ENCODE peak calls at places on chromosomes 11 and 22, in eight cellular contexts. One of them, this sample, is unnamed.

GRCh38 chr11:19817265-19817851 is 104.7 kb downstream of the NAV2 start:
- ATAC-seq in Panc1: no peak
- ATAC-seq in K562: no peak
- ATAC-seq in HCT116: no peak
- ATAC-seq in HepG2: no peak
- ATAC-seq in upper lobe of left lung: no peak
- ATAC-seq in GM23338: peak; percentile 83
- ATAC-seq in GM12878: no peak
- ATAC-seq in this sample: no peak

GRCh38 chr11:27391336-27392015 is 28.5 kb upstream of the CCDC34 start:
- ATAC-seq in Panc1: no peak
- ATAC-seq in K562: peak; percentile 5
- ATAC-seq in HCT116: peak; percentile 68
- ATAC-seq in HepG2: no peak
- ATAC-seq in upper lobe of left lung: no peak
- ATAC-seq in GM23338: no peak
- ATAC-seq in GM12878: no peak
- ATAC-seq in this sample: no peak

GRCh38 chr11:121451178-121451981 is 734 bp upstream of the SORL1 start:
- ATAC-seq in Panc1: peak; percentile 1
- ATAC-seq in K562: no peak
- ATAC-seq in HCT116: no peak
- ATAC-seq in HepG2: peak; percentile 54
- ATAC-seq in upper lobe of left lung: no peak
- ATAC-seq in GM23338: peak; percentile 30
- ATAC-seq in GM12878: peak; percentile 8
- ATAC-seq in this sample: no peak

GRCh38 chr11:33835143-33835878 is 56.6 kb downstream of the LMO2 start:
- ATAC-seq in Panc1: no peak
- ATAC-seq in K562: peak; percentile 78
- ATAC-seq in HCT116: peak; percentile 80
- ATAC-seq in HepG2: no peak
- ATAC-seq in upper lobe of left lung: peak; percentile 62
- ATAC-seq in GM23338: no peak
- ATAC-seq in GM12878: peak; percentile 27
- ATAC-seq in this sample: no peak

GRCh38 chr11:99814738-99815137 is 794.0 kb downstream of the CNTN5 start:
- ATAC-seq in Panc1: no peak
- ATAC-seq in K562: no peak
- ATAC-seq in HCT116: no peak
- ATAC-seq in HepG2: no peak
- ATAC-seq in upper lobe of left lung: no peak
- ATAC-seq in GM23338: no peak
- ATAC-seq in GM12878: no peak
- ATAC-seq in this sample: no peak

GRCh38 chr11:19658344-19658743 is 54.3 kb upstream of the NAV2 start:
- ATAC-seq in Panc1: peak; percentile 33
- ATAC-seq in K562: no peak
- ATAC-seq in HCT116: peak; percentile 24
- ATAC-seq in HepG2: no peak
- ATAC-seq in upper lobe of left lung: no peak
- ATAC-seq in GM23338: peak; percentile 45
- ATAC-seq in GM12878: no peak
- ATAC-seq in this sample: no peak

GRCh38 chr11:47406896-47407745 is 1.3 kb upstream of the SLC39A13 start:
- ATAC-seq in Panc1: no peak
- ATAC-seq in K562: peak; percentile 9
- ATAC-seq in HCT116: no peak
- ATAC-seq in HepG2: no peak
- ATAC-seq in upper lobe of left lung: no peak
- ATAC-seq in GM23338: peak; percentile 40
- ATAC-seq in GM12878: peak; percentile 1
- ATAC-seq in this sample: no peak

GRCh38 chr11:61659413-61660196 is 20.6 kb upstream of the DAGLA start:
- ATAC-seq in Panc1: no peak
- ATAC-seq in K562: peak; percentile 70
- ATAC-seq in HCT116: peak; percentile 74
- ATAC-seq in HepG2: no peak
- ATAC-seq in upper lobe of left lung: no peak
- ATAC-seq in GM23338: peak; percentile 71
- ATAC-seq in GM12878: peak; percentile 31
- ATAC-seq in this sample: no peak

GRCh38 chr11:13376838-13377237 is 86.2 kb downstream of the BTBD10 start:
- ATAC-seq in Panc1: no peak
- ATAC-seq in K562: no peak
- ATAC-seq in HCT116: no peak
- ATAC-seq in HepG2: no peak
- ATAC-seq in upper lobe of left lung: no peak
- ATAC-seq in GM23338: no peak
- ATAC-seq in GM12878: no peak
- ATAC-seq in this sample: no peak

GRCh38 chr11:67006029-67006884 is 16.7 kb upstream of the SYT12 start:
- ATAC-seq in Panc1: peak; percentile 74
- ATAC-seq in K562: peak; percentile 95
- ATAC-seq in HCT116: peak; percentile 95
- ATAC-seq in HepG2: peak; percentile 21
- ATAC-seq in upper lobe of left lung: no peak
- ATAC-seq in GM23338: peak; percentile 62
- ATAC-seq in GM12878: peak; percentile 53
- ATAC-seq in this sample: no peak

GRCh38 chr22:25085930-25086901 is 113.4 kb upstream of the CRYBB3 start:
- ATAC-seq in Panc1: peak; percentile 30
- ATAC-seq in K562: no peak
- ATAC-seq in HCT116: no peak
- ATAC-seq in HepG2: peak; percentile 90
- ATAC-seq in upper lobe of left lung: peak; percentile 34
- ATAC-seq in GM23338: no peak
- ATAC-seq in GM12878: peak; percentile 90
- ATAC-seq in this sample: peak; percentile 58

GRCh38 chr22:44996648-44997047 is 13.2 kb downstream of the PHF21B start:
- ATAC-seq in Panc1: no peak
- ATAC-seq in K562: no peak
- ATAC-seq in HCT116: no peak
- ATAC-seq in HepG2: no peak
- ATAC-seq in upper lobe of left lung: no peak
- ATAC-seq in GM23338: no peak
- ATAC-seq in GM12878: no peak
- ATAC-seq in this sample: no peak

GRCh38 chr22:44455963-44456358 is 42.1 kb downstream of the RTL6 start:
- ATAC-seq in Panc1: no peak
- ATAC-seq in K562: no peak
- ATAC-seq in HCT116: no peak
- ATAC-seq in HepG2: no peak
- ATAC-seq in upper lobe of left lung: no peak
- ATAC-seq in GM23338: no peak
- ATAC-seq in GM12878: peak; percentile 48
- ATAC-seq in this sample: no peak

GRCh38 chr11:18319914-18320313 is 2.0 kb downstream of the HPS5 start:
- ATAC-seq in Panc1: no peak
- ATAC-seq in K562: no peak
- ATAC-seq in HCT116: no peak
- ATAC-seq in HepG2: no peak
- ATAC-seq in upper lobe of left lung: no peak
- ATAC-seq in GM23338: no peak
- ATAC-seq in GM12878: no peak
- ATAC-seq in this sample: no peak

GRCh38 chr11:75492181-75492820 is 33.4 kb downstream of the GDPD5 start:
- ATAC-seq in Panc1: no peak
- ATAC-seq in K562: peak; percentile 74
- ATAC-seq in HCT116: peak; percentile 80
- ATAC-seq in HepG2: no peak
- ATAC-seq in upper lobe of left lung: no peak
- ATAC-seq in GM23338: peak; percentile 29
- ATAC-seq in GM12878: peak; percentile 95
- ATAC-seq in this sample: no peak

GRCh38 chr22:50720301-50720845 is 17.6 kb upstream of the ACR start:
- ATAC-seq in Panc1: no peak
- ATAC-seq in K562: no peak
- ATAC-seq in HCT116: no peak
- ATAC-seq in HepG2: no peak
- ATAC-seq in upper lobe of left lung: no peak
- ATAC-seq in GM23338: peak; percentile 53
- ATAC-seq in GM12878: no peak
- ATAC-seq in this sample: no peak

GRCh38 chr22:35305525-35306070 is 5.9 kb downstream of the TOM1 start:
- ATAC-seq in Panc1: no peak
- ATAC-seq in K562: no peak
- ATAC-seq in HCT116: no peak
- ATAC-seq in HepG2: no peak
- ATAC-seq in upper lobe of left lung: no peak
- ATAC-seq in GM23338: no peak
- ATAC-seq in GM12878: no peak
- ATAC-seq in this sample: no peak

GRCh38 chr11:128579790-128580504 is 7.4 kb downstream of the ETS1 start:
- ATAC-seq in Panc1: no peak
- ATAC-seq in K562: no peak
- ATAC-seq in HCT116: no peak
- ATAC-seq in HepG2: no peak
- ATAC-seq in upper lobe of left lung: no peak
- ATAC-seq in GM23338: no peak
- ATAC-seq in GM12878: peak; percentile 86
- ATAC-seq in this sample: no peak

GRCh38 chr22:22533863-22534262 is 13.8 kb upstream of the ZNF280A start:
- ATAC-seq in Panc1: no peak
- ATAC-seq in K562: no peak
- ATAC-seq in HCT116: no peak
- ATAC-seq in HepG2: no peak
- ATAC-seq in upper lobe of left lung: no peak
- ATAC-seq in GM23338: no peak
- ATAC-seq in GM12878: no peak
- ATAC-seq in this sample: no peak

GRCh38 chr11:132379540-132379939 is 1009.1 kb downstream of the NTM start:
- ATAC-seq in Panc1: no peak
- ATAC-seq in K562: no peak
- ATAC-seq in HCT116: no peak
- ATAC-seq in HepG2: no peak
- ATAC-seq in upper lobe of left lung: no peak
- ATAC-seq in GM23338: no peak
- ATAC-seq in GM12878: no peak
- ATAC-seq in this sample: no peak

GRCh38 chr11:44475114-44475686 is 90.3 kb upstream of the CD82 start:
- ATAC-seq in Panc1: no peak
- ATAC-seq in K562: no peak
- ATAC-seq in HCT116: no peak
- ATAC-seq in HepG2: no peak
- ATAC-seq in upper lobe of left lung: no peak
- ATAC-seq in GM23338: no peak
- ATAC-seq in GM12878: no peak
- ATAC-seq in this sample: no peak

GRCh38 chr11:65879622-65880021 is at the start of gene CTSW:
- ATAC-seq in Panc1: peak; percentile 2
- ATAC-seq in K562: no peak
- ATAC-seq in HCT116: no peak
- ATAC-seq in HepG2: no peak
- ATAC-seq in upper lobe of left lung: peak; percentile 36
- ATAC-seq in GM23338: no peak
- ATAC-seq in GM12878: no peak
- ATAC-seq in this sample: no peak
- H3K4me3 ChIP-seq in Panc1: no peak within 1 kb of the TSS
- H3K4me3 ChIP-seq in K562: no peak within 1 kb of the TSS
- H3K4me3 ChIP-seq in HCT116: no peak within 1 kb of the TSS
- H3K4me3 ChIP-seq in HepG2: no peak within 1 kb of the TSS
- H3K4me3 ChIP-seq in upper lobe of left lung: no peak within 1 kb of the TSS
- H3K4me3 ChIP-seq in GM23338: no peak within 1 kb of the TSS
- H3K4me3 ChIP-seq in GM12878: no peak within 1 kb of the TSS
- H3K4me3 ChIP-seq in this sample: no peak within 1 kb of the TSS

DNA sequence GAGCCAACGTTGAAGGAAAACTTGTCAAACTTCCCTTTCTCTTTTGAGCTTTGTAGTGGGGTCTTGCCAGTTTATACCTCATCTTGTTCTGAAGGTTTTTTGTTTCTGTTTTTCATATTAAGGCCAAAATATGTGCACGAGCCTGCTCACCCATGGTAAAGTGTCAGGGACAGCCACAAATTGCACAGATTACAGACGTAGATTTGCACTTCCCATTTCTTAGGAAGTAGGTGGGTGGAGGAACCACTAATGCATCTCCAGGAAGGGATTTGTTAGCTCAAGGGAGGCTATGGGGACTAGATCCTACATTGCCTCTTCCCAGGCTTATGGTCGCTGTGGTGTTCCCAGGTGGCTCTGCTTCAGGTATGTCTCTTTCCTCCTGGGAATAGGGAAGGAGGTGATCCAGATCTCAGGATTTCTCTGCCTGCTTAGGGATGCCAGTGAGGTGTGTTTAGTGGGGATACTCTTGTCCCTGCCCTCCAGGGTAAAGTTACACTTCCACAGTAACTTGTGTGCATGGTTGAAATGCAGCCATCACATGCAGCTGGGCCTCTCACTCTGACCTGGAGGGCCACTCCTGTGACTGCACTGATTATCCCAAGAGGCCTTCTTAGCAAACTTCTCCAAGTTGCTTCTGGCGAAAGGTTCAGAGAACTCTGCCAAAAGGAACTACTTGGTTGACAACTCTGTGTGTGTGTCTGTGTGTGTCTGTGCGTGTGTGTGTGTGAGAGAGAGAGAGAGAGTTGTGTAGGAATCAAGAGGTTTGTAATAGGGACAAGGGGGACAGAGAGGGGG is 9.8 kb downstream of the PPFIBP2 start:
- ATAC-seq in Panc1: no peak
- ATAC-seq in K562: no peak
- ATAC-seq in HCT116: no peak
- ATAC-seq in HepG2: no peak
- ATAC-seq in upper lobe of left lung: peak; percentile 46
- ATAC-seq in GM23338: no peak
- ATAC-seq in GM12878: no peak
- ATAC-seq in this sample: peak; percentile 44
- TF ChIP-seq POLR2AphosphoS5 in Panc1: no peak
- TF ChIP-seq POLR2AphosphoS5 in K562: no peak
- TF ChIP-seq POLR2AphosphoS5 in HCT116: no peak
- TF ChIP-seq POLR2AphosphoS5 in HepG2: no peak
- TF ChIP-seq POLR2AphosphoS5 in upper lobe of left lung: no peak
- TF ChIP-seq POLR2AphosphoS5 in GM23338: no peak
- TF ChIP-seq POLR2AphosphoS5 in GM12878: no peak
- TF ChIP-seq POLR2AphosphoS5 in this sample: no peak

GRCh38 chr22:32820131-32820882 is 18.8 kb downstream of the TIMP3 start:
- ATAC-seq in Panc1: no peak
- ATAC-seq in K562: no peak
- ATAC-seq in HCT116: no peak
- ATAC-seq in HepG2: no peak
- ATAC-seq in upper lobe of left lung: no peak
- ATAC-seq in GM23338: no peak
- ATAC-seq in GM12878: no peak
- ATAC-seq in this sample: no peak
- H3K4me1 ChIP-seq in Panc1: no peaks in the 10 kb centered on the region
- H3K4me1 ChIP-seq in K562: no peaks in the 10 kb centered on the region
- H3K4me1 ChIP-seq in HCT116: no peaks in the 10 kb centered on the region
- H3K4me1 ChIP-seq in HepG2: peaks cover 10% of the 10 kb centered on the region
- H3K4me1 ChIP-seq in upper lobe of left lung: peaks cover 84% of the 10 kb centered on the region
- H3K4me1 ChIP-seq in GM23338: peaks cover 7% of the 10 kb centered on the region
- H3K4me1 ChIP-seq in GM12878: no peaks in the 10 kb centered on the region
- H3K4me1 ChIP-seq in this sample: peaks cover 2% of the 10 kb centered on the region

DNA sequence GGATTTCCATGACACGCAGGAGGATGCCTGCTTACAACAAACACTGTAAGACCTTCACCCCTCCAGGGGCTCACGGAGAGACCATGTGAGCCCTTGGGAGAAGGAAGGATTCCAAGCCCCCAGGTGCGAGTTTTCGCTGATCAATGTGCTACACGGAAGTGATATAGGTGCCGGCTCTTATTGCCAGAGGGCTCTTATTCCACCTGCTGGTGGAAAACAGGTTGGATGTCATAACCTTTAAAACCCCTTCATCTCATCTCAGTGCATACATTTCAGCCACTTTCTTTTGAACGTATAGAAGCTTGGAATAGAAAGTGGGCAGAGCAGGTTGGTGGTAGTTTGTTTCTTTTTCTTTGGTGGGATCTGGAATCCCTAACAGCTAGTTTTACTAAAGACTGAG is 25.8 kb downstream of the LAYN start:
- ATAC-seq in Panc1: no peak
- ATAC-seq in K562: peak; percentile 33
- ATAC-seq in HCT116: no peak
- ATAC-seq in HepG2: peak; percentile 59
- ATAC-seq in upper lobe of left lung: no peak
- ATAC-seq in GM23338: peak; percentile 19
- ATAC-seq in GM12878: no peak
- ATAC-seq in this sample: no peak
- H3K4me3 ChIP-seq in Panc1: no peak overlapping the region
- H3K4me3 ChIP-seq in K562: no peak overlapping the region
- H3K4me3 ChIP-seq in HCT116: no peak overlapping the region
- H3K4me3 ChIP-seq in HepG2: peak overlapping the region; percentile 26
- H3K4me3 ChIP-seq in upper lobe of left lung: no peak overlapping the region
- H3K4me3 ChIP-seq in GM23338: no peak overlapping the region
- H3K4me3 ChIP-seq in GM12878: no peak overlapping the region
- H3K4me3 ChIP-seq in this sample: no peak overlapping the region

This sample was measured in gastroesophageal sphincter.